ENCODE peak calls at places on chromosomes 12 and 14, in eight cellular contexts. One of them, this sample, is unnamed.

GRCh38 chr14:73567951-73568885 is 795 bp upstream of the ACOT2 start:
- DNase-seq in DMS153: no peak
- DNase-seq in stimulated activated CD4-positive, alpha-beta T cell treated with anti-CD3 and anti-CD28 coated beads, Interleukin-15, amount 100 ng/mL, for 1 hour: no peak
- DNase-seq in T-helper 2 cell: peak
- DNase-seq in upper lobe of right lung: no peak
- DNase-seq in GM03348: peak
- DNase-seq in HFF-Myc: no peak
- DNase-seq in left ventricle myocardium inferior: no peak
- DNase-seq in this sample: no peak

GRCh38 chr12:95942532-95943230 is at the start of gene CCDC38:
- DNase-seq in GM03348: peak
- DNase-seq in HFF-Myc: peak
- DNase-seq in left ventricle myocardium inferior: peak
- DNase-seq in T-helper 2 cell: peak
- DNase-seq in upper lobe of right lung: peak
- DNase-seq in stimulated activated CD4-positive, alpha-beta T cell treated with anti-CD3 and anti-CD28 coated beads, Interleukin-15, amount 100 ng/mL, for 1 hour: peak
- DNase-seq in DMS153: peak
- DNase-seq in this sample: peak

GRCh38 chr14:90795744-90796143 is 20.5 kb downstream of the TTC7B start:
- DNase-seq in stimulated activated CD4-positive, alpha-beta T cell treated with anti-CD3 and anti-CD28 coated beads, Interleukin-15, amount 100 ng/mL, for 1 hour: no peak
- DNase-seq in upper lobe of right lung: no peak
- DNase-seq in HFF-Myc: peak
- DNase-seq in T-helper 2 cell: no peak
- DNase-seq in left ventricle myocardium inferior: no peak
- DNase-seq in DMS153: no peak
- DNase-seq in GM03348: peak
- DNase-seq in this sample: peak

GRCh38 chr12:26046886-26047285 is 78.0 kb downstream of the BHLHE41 start:
- DNase-seq in T-helper 2 cell: no peak
- DNase-seq in left ventricle myocardium inferior: no peak
- DNase-seq in HFF-Myc: no peak
- DNase-seq in upper lobe of right lung: no peak
- DNase-seq in stimulated activated CD4-positive, alpha-beta T cell treated with anti-CD3 and anti-CD28 coated beads, Interleukin-15, amount 100 ng/mL, for 1 hour: no peak
- DNase-seq in GM03348: no peak
- DNase-seq in DMS153: no peak
- DNase-seq in this sample: no peak

GRCh38 chr14:92923744-92924103 is 774 bp downstream of the CHGA start:
- DNase-seq in stimulated activated CD4-positive, alpha-beta T cell treated with anti-CD3 and anti-CD28 coated beads, Interleukin-15, amount 100 ng/mL, for 1 hour: no peak
- DNase-seq in GM03348: no peak
- DNase-seq in DMS153: no peak
- DNase-seq in T-helper 2 cell: no peak
- DNase-seq in upper lobe of right lung: no peak
- DNase-seq in HFF-Myc: no peak
- DNase-seq in left ventricle myocardium inferior: no peak
- DNase-seq in this sample: no peak

GRCh38 chr14:74627071-74627470 is 15.0 kb upstream of the LTBP2 start:
- DNase-seq in HFF-Myc: no peak
- DNase-seq in left ventricle myocardium inferior: no peak
- DNase-seq in upper lobe of right lung: no peak
- DNase-seq in DMS153: no peak
- DNase-seq in T-helper 2 cell: no peak
- DNase-seq in GM03348: no peak
- DNase-seq in stimulated activated CD4-positive, alpha-beta T cell treated with anti-CD3 and anti-CD28 coated beads, Interleukin-15, amount 100 ng/mL, for 1 hour: no peak
- DNase-seq in this sample: no peak

GRCh38 chr12:104960464-104960863 is 2.4 kb upstream of the SLC41A2 start:
- DNase-seq in DMS153: no peak
- DNase-seq in stimulated activated CD4-positive, alpha-beta T cell treated with anti-CD3 and anti-CD28 coated beads, Interleukin-15, amount 100 ng/mL, for 1 hour: no peak
- DNase-seq in upper lobe of right lung: no peak
- DNase-seq in GM03348: no peak
- DNase-seq in T-helper 2 cell: no peak
- DNase-seq in left ventricle myocardium inferior: no peak
- DNase-seq in HFF-Myc: no peak
- DNase-seq in this sample: no peak

GRCh38 chr12:57149309-57149900 is 2.0 kb upstream of the LRP1-AS start:
- DNase-seq in HFF-Myc: no peak
- DNase-seq in DMS153: no peak
- DNase-seq in T-helper 2 cell: no peak
- DNase-seq in left ventricle myocardium inferior: peak
- DNase-seq in upper lobe of right lung: no peak
- DNase-seq in stimulated activated CD4-positive, alpha-beta T cell treated with anti-CD3 and anti-CD28 coated beads, Interleukin-15, amount 100 ng/mL, for 1 hour: no peak
- DNase-seq in GM03348: peak
- DNase-seq in this sample: no peak

GRCh38 chr12:57046392-57046791 is 3.5 kb downstream of the MYO1A start:
- DNase-seq in DMS153: no peak
- DNase-seq in left ventricle myocardium inferior: no peak
- DNase-seq in GM03348: no peak
- DNase-seq in stimulated activated CD4-positive, alpha-beta T cell treated with anti-CD3 and anti-CD28 coated beads, Interleukin-15, amount 100 ng/mL, for 1 hour: no peak
- DNase-seq in T-helper 2 cell: no peak
- DNase-seq in upper lobe of right lung: no peak
- DNase-seq in HFF-Myc: no peak
- DNase-seq in this sample: no peak

GRCh38 chr12:111366075-111366474 is 2.8 kb downstream of the PHETA1 start:
- DNase-seq in left ventricle myocardium inferior: no peak
- DNase-seq in GM03348: no peak
- DNase-seq in upper lobe of right lung: no peak
- DNase-seq in HFF-Myc: no peak
- DNase-seq in DMS153: no peak
- DNase-seq in T-helper 2 cell: no peak
- DNase-seq in stimulated activated CD4-positive, alpha-beta T cell treated with anti-CD3 and anti-CD28 coated beads, Interleukin-15, amount 100 ng/mL, for 1 hour: no peak
- DNase-seq in this sample: no peak

GRCh38 chr12:6092784-6093722 is 31.4 kb downstream of the VWF start:
- DNase-seq in left ventricle myocardium inferior: no peak
- DNase-seq in HFF-Myc: peak
- DNase-seq in DMS153: no peak
- DNase-seq in stimulated activated CD4-positive, alpha-beta T cell treated with anti-CD3 and anti-CD28 coated beads, Interleukin-15, amount 100 ng/mL, for 1 hour: no peak
- DNase-seq in upper lobe of right lung: peak
- DNase-seq in T-helper 2 cell: no peak
- DNase-seq in GM03348: peak
- DNase-seq in this sample: peak

GRCh38 chr12:12278899-12279298 is 12.1 kb upstream of the LRP6 start:
- DNase-seq in upper lobe of right lung: no peak
- DNase-seq in DMS153: no peak
- DNase-seq in T-helper 2 cell: no peak
- DNase-seq in HFF-Myc: no peak
- DNase-seq in left ventricle myocardium inferior: no peak
- DNase-seq in GM03348: peak
- DNase-seq in stimulated activated CD4-positive, alpha-beta T cell treated with anti-CD3 and anti-CD28 coated beads, Interleukin-15, amount 100 ng/mL, for 1 hour: no peak
- DNase-seq in this sample: no peak

GRCh38 chr12:106223485-106224391 is 24.1 kb downstream of the CKAP4 start:
- DNase-seq in left ventricle myocardium inferior: peak
- DNase-seq in GM03348: peak
- DNase-seq in HFF-Myc: peak
- DNase-seq in stimulated activated CD4-positive, alpha-beta T cell treated with anti-CD3 and anti-CD28 coated beads, Interleukin-15, amount 100 ng/mL, for 1 hour: peak
- DNase-seq in DMS153: peak
- DNase-seq in T-helper 2 cell: peak
- DNase-seq in upper lobe of right lung: peak
- DNase-seq in this sample: peak

This sample was measured in amniotic stem cell.